ENCODE peak calls at places on chromosomes 12 and 14, in eight cellular contexts. L is body of pancreas, H is HFF-Myc, V is left lung, J is fibroblast of villous mesenchyme, I is astrocyte, Y is esophagus squamous epithelium, W is psoas muscle. C is an unnamed sample.

GRCh38 chr12:104712477-104712876 is 245.6 kb downstream of the SLC41A2 start:
- DNase-seq in L (no peak), H (no peak), W (no peak), I (peak; percentile 52), J (no peak), V (no peak), Y (no peak), C (peak; percentile 56)

GRCh38 chr12:54418441-54419087 is 502 bp downstream of the ITGA5 start:
- DNase-seq in I (no peak), V (no peak), J (no peak), L (no peak), W (no peak), H (no peak), Y (no peak), C (no peak)

GRCh38 chr12:120445911-120446909 is at the start of the genes GATC and TRIAP1:
- DNase-seq in L (peak; percentile 85), Y (peak; percentile 21), J (peak; percentile 81), V (peak; percentile 95), I (peak; percentile 53), H (peak; percentile 46), W (peak; percentile 83), C (peak; percentile 75)

GRCh38 chr14:72722201-72722785 is 171.6 kb downstream of the DPF3 start:
- DNase-seq in Y (no peak), J (no peak), W (no peak), V (no peak), H (no peak), L (no peak), I (no peak), C (no peak)

GRCh38 chr12:24014240-24014639 is 64.8 kb upstream of the SOX5 start:
- DNase-seq in L (no peak), Y (no peak), J (no peak), V (no peak), H (no peak), W (no peak), I (no peak), C (no peak)

GRCh38 chr14:71400821-71401447 is 493.7 kb downstream of the PCNX1 start:
- DNase-seq in L (no peak), I (no peak), J (no peak), H (no peak), Y (no peak), W (no peak), V (no peak), C (peak; percentile 41)

GRCh38 chr14:88346048-88346639 is 23.1 kb upstream of the KCNK10 start:
- DNase-seq in J (peak; percentile 20), W (no peak), Y (no peak), H (peak; percentile 15), V (no peak), L (no peak), I (no peak), C (no peak)

GRCh38 chr12:54251667-54252284 is 28.1 kb downstream of the CBX5 start:
- DNase-seq in L (no peak), V (no peak), Y (no peak), W (no peak), I (peak; percentile 22), J (peak; percentile 55), H (no peak), C (peak; percentile 74)

GRCh38 chr12:32431025-32431424 is 31.7 kb downstream of the FGD4 start:
- DNase-seq in V (no peak), W (no peak), H (no peak), J (no peak), I (no peak), L (no peak), Y (no peak), C (no peak)

GRCh38 chr12:92442782-92443181 is 260.0 kb upstream of the PLEKHG7 start:
- DNase-seq in Y (no peak), J (no peak), W (no peak), I (no peak), H (no peak), V (no peak), L (no peak), C (peak; percentile 43)

GRCh38 chr12:15278816-15279658 is 43.3 kb upstream of the PTPRO start:
- DNase-seq in J (peak; percentile 66), Y (no peak), V (peak; percentile 82), L (peak; percentile 70), H (peak; percentile 90), I (peak; percentile 90), W (peak; percentile 85), C (peak; percentile 81)

GRCh38 chr14:52922059-52922458 is 28.8 kb downstream of the FERMT2 start:
- DNase-seq in I (no peak), V (no peak), Y (no peak), J (no peak), L (no peak), H (no peak), W (no peak), C (no peak)

GRCh38 chr14:23938823-23939222 is 14.7 kb upstream of the DHRS4 start:
- DNase-seq in Y (no peak), W (no peak), H (no peak), L (no peak), I (no peak), V (no peak), J (no peak), C (no peak)

GRCh38 chr12:128091101-128091795 is 175.7 kb upstream of the TMEM132C start:
- DNase-seq in V (no peak), L (no peak), J (no peak), I (no peak), W (no peak), H (no peak), Y (no peak), C (no peak)

GRCh38 chr12:26748741-26749431 is 84.1 kb downstream of the ITPR2 start:
- DNase-seq in I (peak; percentile 78), H (no peak), V (no peak), W (no peak), L (no peak), Y (no peak), J (peak; percentile 66), C (peak; percentile 61)

GRCh38 chr12:58593557-58594304 is 326.6 kb downstream of the LRIG3 start:
- DNase-seq in Y (no peak), V (no peak), L (no peak), J (no peak), H (no peak), W (no peak), I (no peak), C (no peak)

GRCh38 chr14:93975791-93976476 is 436 bp downstream of the ASB2 start:
- DNase-seq in W (no peak), Y (no peak), V (no peak), I (no peak), L (no peak), H (no peak), J (no peak), C (no peak)

GRCh38 chr12:7374423-7375144 is 69.4 kb downstream of the CD163L1 start:
- DNase-seq in Y (no peak), I (no peak), J (peak; percentile 39), W (no peak), H (no peak), V (peak; percentile 78), L (peak; percentile 71), C (peak; percentile 7)

GRCh38 chr12:114209852-114210251 is 196.1 kb downstream of the TBX5 start:
- DNase-seq in I (no peak), J (no peak), V (no peak), Y (no peak), L (no peak), W (no peak), H (no peak), C (no peak)

GRCh38 chr12:114218136-114218535 is 187.8 kb downstream of the TBX5 start:
- DNase-seq in J (no peak), H (no peak), V (no peak), L (no peak), Y (no peak), I (no peak), W (no peak), C (no peak)

GRCh38 chr12:114215766-114216165 is 190.2 kb downstream of the TBX5 start:
- DNase-seq in Y (no peak), L (no peak), J (no peak), I (no peak), V (no peak), H (no peak), W (no peak), C (no peak)

GRCh38 chr12:114213055-114213561 is 192.8 kb downstream of the TBX5 start:
- DNase-seq in W (no peak), L (no peak), J (no peak), V (no peak), I (no peak), Y (no peak), H (no peak), C (no peak)
- TF ChIP-seq CTCF in W (no peak), L (no peak), J (no peak), V (no peak), I (no peak), Y (no peak), H (no peak), C (no peak)

GRCh38 chr12:68497112-68497511 is 113.6 kb upstream of the RAP1B start:
- DNase-seq in W (no peak), V (no peak), J (no peak), H (no peak), L (no peak), Y (no peak), I (peak; percentile 66), C (no peak)
- H3K4me3 ChIP-seq in W (no peak overlapping the region), V (no peak overlapping the region), J (no peak overlapping the region), H (no peak overlapping the region), L (no peak overlapping the region), Y (peak overlapping the region; percentile 3), I (peak overlapping the region; percentile 15), C (no peak overlapping the region)

GRCh38 chr12:10184261-10184843 is 5.5 kb downstream of the TMEM52B start:
- DNase-seq in J (peak; percentile 97), I (no peak), L (no peak), V (no peak), Y (no peak), H (no peak), W (no peak), C (peak; percentile 56)
- TF ChIP-seq CTCF in J (no peak), I (no peak), L (no peak), V (no peak), Y (no peak), H (no peak), W (no peak), C (no peak)

GRCh38 chr12:1497161-1497560 is 97.2 kb downstream of the FBXL14 start:
- DNase-seq in H (no peak), J (no peak), I (no peak), L (no peak), W (no peak), V (no peak), Y (no peak), C (no peak)

GRCh38 chr12:1493781-1494180 is 100.6 kb downstream of the FBXL14 start:
- DNase-seq in L (no peak), Y (no peak), H (no peak), V (no peak), W (no peak), I (no peak), J (no peak), C (no peak)

GRCh38 chr12:1498199-1498740 is 96.1 kb downstream of the FBXL14 start:
- DNase-seq in J (no peak), H (no peak), L (no peak), V (no peak), Y (no peak), W (no peak), I (no peak), C (no peak)

GRCh38 chr12:1494856-1495255 is 99.5 kb downstream of the FBXL14 start:
- DNase-seq in I (no peak), V (no peak), H (no peak), J (no peak), L (no peak), Y (no peak), W (no peak), C (no peak)

GRCh38 chr12:1496162-1496925 is 98.0 kb downstream of the FBXL14 start:
- DNase-seq in V (no peak), H (no peak), Y (no peak), I (no peak), L (peak; percentile 51), W (peak; percentile 43), J (peak; percentile 69), C (no peak)
- H3K4me3 ChIP-seq in V (no peak overlapping the region), H (no peak overlapping the region), Y (peak overlapping the region; percentile 44), I (no peak overlapping the region), L (no peak overlapping the region), W (peak overlapping the region; percentile 47), J (no peak overlapping the region), C (no peak overlapping the region)